ENCODE peak calls at places on chromosomes 6 and 20, in five cellular contexts. E is mammary epithelial cell; M is AG09319; X is stimulated activated CD8-positive, alpha-beta memory T cell treated with anti-CD3 and anti-CD28 coated beads, Interleukin-7, amount 100 ng/mL, for 48 hours; K is Daoy. N is an unnamed sample.
A peak's percentile ranks its signal among the peaks of the same experiment; 100 is the strongest.

GRCh38 chr6:33929575-33930288 is 125.9 kb upstream of the MLN start:
- DNase-seq in E (no peak), M (no peak), X (no peak), K (no peak), N (no peak)

GRCh38 chr20:63283397-63284082 is 9.4 kb upstream of the COL20A1 start:
- DNase-seq in E (no peak), M (no peak), X (no peak), K (no peak), N (no peak)

GRCh38 chr20:34773726-34774125 is 51.7 kb downstream of the NCOA6 start:
- DNase-seq in E (no peak), M (peak; percentile 34), X (no peak), K (no peak), N (no peak)

GRCh38 chr6:169233181-169233580 is 20.5 kb downstream of the THBS2 start:
- DNase-seq in E (no peak), M (no peak), X (no peak), K (no peak), N (no peak)

GRCh38 chr6:44446626-44447297 is 59.3 kb downstream of the CDC5L start:
- DNase-seq in E (peak; percentile 83), M (no peak), X (no peak), K (peak; percentile 56), N (peak; percentile 70)

GRCh38 chr6:106163446-106163965 is 77.4 kb downstream of the PRDM1 start:
- DNase-seq in E (no peak), M (no peak), X (peak; percentile 57), K (peak; percentile 43), N (no peak)

GRCh38 chr6:44000164-44000842 is 126.9 kb downstream of the MRPL14 start:
- DNase-seq in E (no peak), M (no peak), X (no peak), K (peak; percentile 60), N (no peak)

GRCh38 chr20:856361-856775 is 22.9 kb downstream of the FAM110A start:
- DNase-seq in E (peak; percentile 100), M (peak; percentile 29), X (peak; percentile 47), K (peak; percentile 98), N (peak; percentile 98)

GRCh38 chr6:67933278-67933677 is 701.8 kb upstream of the ADGRB3 start:
- DNase-seq in E (no peak), M (no peak), X (no peak), K (no peak), N (no peak)

N was measured in epithelial cell of prostate.